ENCODE peak calls at places on chromosomes 16 and 17, in seven cellular contexts. U, H, T, C, G, O and E are unnamed samples.
A peak's percentile ranks its signal among the peaks of the same experiment; 100 is the strongest.

GRCh38 chr16:30834130-30834740 is 47.2 kb upstream of the ZNF629 start:
- DNase-seq in T (no peak), G (no peak), O (no peak), C (no peak), U (no peak), H (no peak), E (no peak)

GRCh38 chr16:48432136-48432535 is 46.9 kb upstream of the SIAH1 start:
- DNase-seq in H (no peak), G (no peak), U (no peak), T (no peak), C (no peak), O (no peak), E (no peak)

GRCh38 chr17:39096435-39097158 is 54.8 kb downstream of the PLXDC1 start:
- DNase-seq in O (no peak), U (no peak), G (no peak), T (no peak), C (no peak), H (peak; percentile 29), E (no peak)

GRCh38 chr17:72863511-72864175 is 228.8 kb downstream of the SLC39A11 start:
- DNase-seq in U (no peak), T (no peak), O (no peak), G (no peak), C (no peak), H (no peak), E (no peak)

GRCh38 chr17:42725143-42725542 is 19.7 kb downstream of the EZH1 start:
- DNase-seq in O (no peak), H (no peak), U (no peak), C (no peak), T (no peak), G (no peak), E (no peak)

GRCh38 chr17:44531019-44531418 is 26.3 kb upstream of the FZD2 start:
- DNase-seq in T (no peak), U (no peak), O (no peak), C (no peak), H (no peak), G (no peak), E (no peak)

GRCh38 chr16:10521681-10522274 is 58.6 kb downstream of the EMP2 start:
- DNase-seq in G (peak; percentile 49), T (peak; percentile 69), O (peak; percentile 70), C (peak; percentile 85), U (peak; percentile 81), H (no peak), E (peak; percentile 63)

GRCh38 chr16:22641030-22641671 is 130.5 kb downstream of the NPIPB5 start:
- DNase-seq in H (no peak), C (peak; percentile 76), U (no peak), T (peak; percentile 17), G (peak; percentile 37), O (no peak), E (no peak)

GRCh38 chr16:85120006-85120340 is 7.7 kb upstream of the CIBAR2 start:
- DNase-seq in H (no peak), O (no peak), U (no peak), G (no peak), T (no peak), C (no peak), E (no peak)

GRCh38 chr16:78390070-78390469 is 290.6 kb downstream of the WWOX start:
- DNase-seq in H (no peak), C (no peak), T (no peak), U (no peak), O (no peak), G (no peak), E (no peak)

GRCh38 chr17:75783069-75783783 is 1.4 kb upstream of the UNK start:
- DNase-seq in C (peak; percentile 35), O (no peak), T (peak; percentile 59), H (no peak), G (peak; percentile 80), U (no peak), E (no peak)

GRCh38 chr16:50282010-50282538 is 15.7 kb downstream of the ADCY7 start:
- DNase-seq in G (no peak), T (no peak), C (no peak), O (peak; percentile 78), H (peak; percentile 77), U (peak; percentile 76), E (peak; percentile 85)

DNA sequence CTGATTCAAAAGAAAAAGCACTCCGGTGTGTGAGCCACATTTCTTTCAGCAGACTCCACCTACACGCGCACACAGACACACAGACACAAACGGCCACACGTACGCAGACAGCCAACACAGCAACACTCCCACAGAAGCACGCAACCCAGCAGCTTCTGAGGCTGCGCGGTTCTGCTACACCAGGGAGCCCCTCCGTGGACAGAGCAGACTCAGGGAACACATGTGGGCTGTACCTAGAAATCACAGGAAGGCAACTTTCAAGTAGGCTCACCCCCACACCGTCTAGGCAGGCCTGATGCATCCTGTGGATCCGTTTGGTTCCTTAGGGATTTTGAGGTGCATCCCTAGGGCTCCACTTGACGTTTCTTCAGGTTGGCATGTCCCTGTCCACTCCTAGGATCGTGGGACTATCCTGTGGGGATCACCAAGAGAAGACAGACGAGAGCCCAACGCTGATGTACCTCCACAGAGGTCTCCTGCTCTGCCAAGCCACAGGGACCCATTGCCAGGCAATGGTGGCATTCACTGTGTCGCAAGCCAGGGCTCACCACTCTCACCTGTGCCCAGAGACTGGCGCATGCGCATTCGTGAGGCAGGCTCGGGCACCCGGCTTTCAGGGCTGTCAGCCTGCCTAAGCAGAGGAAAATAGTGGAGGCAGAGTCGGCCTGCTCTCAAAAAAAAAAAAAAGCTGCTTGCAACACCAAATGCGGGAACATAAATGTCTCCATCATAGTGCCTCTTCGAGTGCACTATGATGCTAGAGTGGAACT is 2333.3 kb downstream of the TP53TG3F start:
- DNase-seq in C (no peak), T (no peak), O (no peak), H (no peak), U (no peak), G (no peak), E (no peak)
- H3K9me3 ChIP-seq in C (no peaks in the 10 kb centered on the region), T (no peaks in the 10 kb centered on the region), O (no peaks in the 10 kb centered on the region), H (no peaks in the 10 kb centered on the region), U (no peaks in the 10 kb centered on the region), G (peaks cover 9% of the 10 kb centered on the region), E (no peaks in the 10 kb centered on the region)

GRCh38 chr17:40450175-40450574 is 6.9 kb downstream of the IGFBP4 start:
- DNase-seq in U (no peak), T (peak; percentile 87), G (peak; percentile 65), H (no peak), C (no peak), O (no peak), E (no peak)
- H3K4me3 ChIP-seq in U (no peak overlapping the region), T (peak overlapping the region; percentile 78), G (no peak overlapping the region), H (peak overlapping the region; percentile 90), C (no peak overlapping the region), O (no peak overlapping the region), E (no peak overlapping the region)

GRCh38 chr16:53183442-53183841 is 128.7 kb downstream of the CHD9 start:
- DNase-seq in O (no peak), T (peak; percentile 48), U (no peak), C (no peak), H (no peak), G (no peak), E (no peak)
- H3K9me3 ChIP-seq in O (peaks cover 3% of the 10 kb centered on the region), T (peaks cover 23% of the 10 kb centered on the region), U (peaks cover 4% of the 10 kb centered on the region), C (no peaks in the 10 kb centered on the region), H (peaks cover 10% of the 10 kb centered on the region), G (peaks cover 4% of the 10 kb centered on the region), E (peaks cover 9% of the 10 kb centered on the region)

DNA sequence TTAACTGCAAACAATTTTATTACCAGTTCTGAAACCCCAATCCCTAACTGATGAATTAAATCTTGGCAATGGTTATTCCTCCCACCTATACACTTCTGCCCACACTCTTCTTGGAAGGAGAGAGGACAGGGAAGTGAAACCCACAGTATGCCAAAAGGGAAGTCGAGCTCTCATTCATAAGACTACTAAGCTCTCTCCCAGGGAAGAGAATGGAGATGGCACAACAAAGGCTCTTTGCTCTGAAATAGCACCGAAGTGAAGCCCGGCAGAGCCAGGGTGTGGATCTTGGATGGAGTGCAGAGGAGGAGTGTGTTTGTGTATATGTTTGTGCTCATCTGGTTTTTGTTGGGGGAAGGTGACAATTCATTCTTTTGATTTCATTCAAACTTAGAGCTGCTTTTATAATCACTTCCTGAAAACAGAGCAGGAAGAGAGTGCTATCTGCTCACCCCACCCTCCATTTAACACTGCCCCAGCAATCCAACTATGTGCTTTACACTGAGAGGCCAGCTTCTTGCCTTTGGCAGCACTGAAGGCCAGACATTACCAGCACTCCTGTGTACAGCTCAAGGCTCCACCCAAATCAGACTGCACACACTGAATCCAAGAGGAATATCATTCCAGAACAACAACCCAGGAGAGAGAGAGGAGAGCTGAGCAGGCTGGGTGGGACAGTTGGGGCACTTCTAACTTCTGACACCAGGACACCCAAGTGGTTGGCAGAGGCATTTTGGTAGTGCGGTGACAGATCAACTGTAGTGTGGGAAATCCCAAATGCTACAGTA is 68.8 kb downstream of the HIC1 start:
- DNase-seq in O (peak; percentile 33), H (no peak), G (peak; percentile 55), T (no peak), U (no peak), C (no peak), E (no peak)
- H3K4me3 ChIP-seq in O (no peak overlapping the region), H (peak overlapping the region; percentile 32), G (no peak overlapping the region), T (no peak overlapping the region), U (no peak overlapping the region), C (no peak overlapping the region), E (peak overlapping the region; percentile 15)

GRCh38 chr16:64580558-64580957 is 541.3 kb downstream of the CDH11 start:
- DNase-seq in H (no peak), O (no peak), G (no peak), U (no peak), C (no peak), T (no peak), E (no peak)

GRCh38 chr16:64585367-64585766 is 536.5 kb downstream of the CDH11 start:
- DNase-seq in G (no peak), C (peak; percentile 17), T (no peak), U (no peak), O (no peak), H (no peak), E (no peak)

DNA sequence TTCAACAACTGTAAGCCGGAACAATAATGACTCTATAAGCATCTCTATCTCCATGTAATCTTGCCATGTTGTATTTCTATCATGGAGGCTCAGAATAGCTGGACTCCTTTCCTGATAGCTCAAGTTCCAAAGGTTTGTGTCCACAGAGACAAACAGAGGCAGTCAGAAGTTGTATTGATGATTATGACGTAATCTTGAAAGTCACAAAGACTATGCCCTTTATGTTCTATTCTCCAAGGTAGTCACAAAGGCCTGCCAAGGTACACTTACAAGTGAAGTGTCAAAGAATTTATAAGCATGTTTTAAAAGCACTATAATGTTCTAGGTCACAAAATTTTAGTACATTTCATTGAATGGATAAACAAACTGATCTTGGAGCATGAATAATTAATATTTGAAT is 542.2 kb downstream of the CDH11 start:
- DNase-seq in G (no peak), T (no peak), H (no peak), O (no peak), U (no peak), C (no peak), E (no peak)
- H3K9me3 ChIP-seq in G (no peaks in the 10 kb centered on the region), T (no peaks in the 10 kb centered on the region), H (no peaks in the 10 kb centered on the region), O (no peaks in the 10 kb centered on the region), U (no peaks in the 10 kb centered on the region), C (no peaks in the 10 kb centered on the region), E (no peaks in the 10 kb centered on the region)

GRCh38 chr16:87487361-87487924 is 5.4 kb downstream of the ZCCHC14 start:
- DNase-seq in U (peak; percentile 84), H (peak; percentile 39), C (peak; percentile 30), O (peak; percentile 68), G (no peak), T (no peak), E (peak; percentile 61)
- H3K4me3 ChIP-seq in U (no peak overlapping the region), H (no peak overlapping the region), C (no peak overlapping the region), O (peak overlapping the region; percentile 20), G (no peak overlapping the region), T (no peak overlapping the region), E (no peak overlapping the region)

GRCh38 chr16:35626051-35626450 is 2166.6 kb downstream of the TP53TG3F start:
- DNase-seq in T (no peak), G (no peak), H (no peak), U (no peak), O (no peak), C (no peak), E (no peak)
- H3K9me3 ChIP-seq in T (no peaks in the 10 kb centered on the region), G (peaks cover 1% of the 10 kb centered on the region), H (no peaks in the 10 kb centered on the region), U (no peaks in the 10 kb centered on the region), O (peaks cover 9% of the 10 kb centered on the region), C (no peaks in the 10 kb centered on the region), E (no peaks in the 10 kb centered on the region)

GRCh38 chr16:67900156-67900555 is 7.1 kb downstream of the PSKH1 start:
- DNase-seq in U (no peak), H (no peak), C (peak; percentile 64), G (no peak), T (no peak), O (no peak), E (no peak)
- H3K4me3 ChIP-seq in U (no peak overlapping the region), H (no peak overlapping the region), C (no peak overlapping the region), G (no peak overlapping the region), T (no peak overlapping the region), O (no peak overlapping the region), E (no peak overlapping the region)